ENCODE peak calls at places on chromosomes 4 and X, in four cellular contexts. H, I, A and T are unnamed samples.

GRCh38 chrX:152928761-152929400 is 31.0 kb downstream of the ZNF185 start:
- DNase-seq in H (no peak), I (no peak), A (no peak), T (no peak)

GRCh38 chr4:60799214-60799613 is 400.9 kb upstream of the ADGRL3 start:
- DNase-seq in H (no peak), I (no peak), A (no peak), T (no peak)

GRCh38 chrX:73562458-73562857 is 539 bp upstream of the CHIC1 start:
- DNase-seq in H (no peak), I (no peak), A (no peak), T (no peak)

GRCh38 chrX:30913556-30913955 is 24.5 kb upstream of the TAB3 start:
- DNase-seq in H (no peak), I (no peak), A (no peak), T (no peak)

GRCh38 chr4:138226351-138226750 is 15.8 kb downstream of the SLC7A11 start:
- DNase-seq in H (peak), I (no peak), A (no peak), T (no peak)

GRCh38 chr4:2406406-2406805 is 12.0 kb downstream of the ZFYVE28 start:
- DNase-seq in H (no peak), I (no peak), A (no peak), T (no peak)

GRCh38 chrX:149629730-149630387 is 1.7 kb downstream of the TMEM185A start:
- DNase-seq in H (no peak), I (no peak), A (no peak), T (no peak)

GRCh38 chrX:154549766-154550165 is 2.3 kb downstream of the IKBKG start:
- DNase-seq in H (peak), I (no peak), A (no peak), T (no peak)

GRCh38 chrX:10564484-10564883 is 55.9 kb downstream of the MID1 start:
- DNase-seq in H (no peak), I (no peak), A (no peak), T (no peak)

GRCh38 chr4:131584587-131584986 is 1564.5 kb upstream of the PCDH10 start:
- DNase-seq in H (no peak), I (no peak), A (no peak), T (no peak)